ENCODE peak calls at places on chromosomes 13 and 19, in six cellular contexts. A is HCT116, Y is H1, W is K562, Q is HepG2, K is GM12878. I is an unnamed sample.

GRCh38 chr13:107301724-107302374 is 733.9 kb upstream of the ARGLU1 start:
- DNase-seq in A (no peak), Y (no peak), W (no peak), Q (no peak), K (no peak), I (peak)

GRCh38 chr13:72144625-72145024 is 277.6 kb upstream of the DACH1 start:
- DNase-seq in A (no peak), Y (no peak), W (no peak), Q (no peak), K (no peak), I (no peak)

GRCh38 chr19:48872182-48872883 is at the start of gene PPP1R15A:
- DNase-seq in A (peak), Y (peak), W (peak), Q (peak), K (peak), I (peak)

GRCh38 chr19:48632692-48633147 is 4.5 kb downstream of the DBP start:
- DNase-seq in A (no peak), Y (no peak), W (no peak), Q (no peak), K (no peak), I (no peak)

GRCh38 chr13:59413121-59413520 is 750.6 kb downstream of the DIAPH3 start:
- DNase-seq in A (no peak), Y (no peak), W (no peak), Q (no peak), K (peak), I (no peak)

GRCh38 chr13:32811297-32811800 is 204.9 kb upstream of the KL start:
- DNase-seq in A (no peak), Y (no peak), W (no peak), Q (no peak), K (peak), I (no peak)

GRCh38 chr19:52148256-52148655 is 8.5 kb upstream of the ZNF616 start:
- DNase-seq in A (no peak), Y (no peak), W (no peak), Q (no peak), K (no peak), I (no peak)

GRCh38 chr13:20848203-20848602 is 54.3 kb downstream of the XPO4 start:
- DNase-seq in A (no peak), Y (no peak), W (no peak), Q (no peak), K (no peak), I (no peak)

GRCh38 chr19:6273701-6274601 is 5.8 kb downstream of the MLLT1 start:
- DNase-seq in A (no peak), Y (no peak), W (peak), Q (peak), K (no peak), I (no peak)

GRCh38 chr19:55066107-55066709 is 3.3 kb upstream of the RDH13 start:
- DNase-seq in A (no peak), Y (no peak), W (no peak), Q (no peak), K (no peak), I (no peak)

GRCh38 chr13:103941506-103942148 is 875.4 kb upstream of the SLC10A2 start:
- DNase-seq in A (no peak), Y (no peak), W (no peak), Q (no peak), K (no peak), I (no peak)

GRCh38 chr13:106230450-106230849 is 305.0 kb downstream of the EFNB2 start:
- DNase-seq in A (no peak), Y (no peak), W (no peak), Q (no peak), K (no peak), I (no peak)

GRCh38 chr13:90867336-90867683 is 480.2 kb upstream of the MIR17HG start:
- DNase-seq in A (peak), Y (peak), W (peak), Q (peak), K (peak), I (peak)

GRCh38 chr19:14556662-14557188 is 15.1 kb downstream of the NDUFB7 start:
- DNase-seq in A (peak), Y (peak), W (peak), Q (peak), K (no peak), I (peak)

GRCh38 chr13:98273824-98274786 is 97.0 kb upstream of the RNF113B start:
- DNase-seq in A (no peak), Y (no peak), W (no peak), Q (no peak), K (no peak), I (no peak)

GRCh38 chr13:23811366-23812027 is 77.7 kb downstream of the MIPEP start:
- DNase-seq in A (no peak), Y (no peak), W (no peak), Q (no peak), K (no peak), I (no peak)

GRCh38 chr19:14550201-14550754 is 20.9 kb downstream of the TECR start:
- DNase-seq in A (no peak), Y (no peak), W (peak), Q (no peak), K (no peak), I (no peak)

GRCh38 chr13:63449549-63449948 is 2033.9 kb upstream of the PCDH20 start:
- DNase-seq in A (no peak), Y (no peak), W (no peak), Q (no peak), K (no peak), I (no peak)

GRCh38 chr19:7415163-7415856 is 66.6 kb downstream of the ARHGEF18 start:
- DNase-seq in A (no peak), Y (no peak), W (no peak), Q (peak), K (no peak), I (no peak)

GRCh38 chr19:51242881-51243280 is 8.0 kb upstream of the SIGLECL1 start:
- DNase-seq in A (no peak), Y (no peak), W (no peak), Q (no peak), K (no peak), I (no peak)

GRCh38 chr19:20365146-20365545 is 198.1 kb downstream of the ZNF486 start:
- DNase-seq in A (no peak), Y (no peak), W (no peak), Q (no peak), K (no peak), I (no peak)

GRCh38 chr13:23723463-23723862 is 153.3 kb downstream of the TNFRSF19 start:
- DNase-seq in A (no peak), Y (no peak), W (no peak), Q (no peak), K (no peak), I (no peak)

GRCh38 chr13:21986602-21987001 is 315.7 kb downstream of the FGF9 start:
- DNase-seq in A (no peak), Y (no peak), W (no peak), Q (no peak), K (no peak), I (no peak)

GRCh38 chr19:10395003-10395402 is 8.3 kb downstream of the CDC37 start:
- DNase-seq in A (no peak), Y (no peak), W (no peak), Q (no peak), K (no peak), I (no peak)

GRCh38 chr13:45833663-45834062 is 17.9 kb downstream of the SIAH3 start:
- DNase-seq in A (peak), Y (no peak), W (no peak), Q (no peak), K (no peak), I (no peak)

GRCh38 chr19:18020212-18021067 is 12.5 kb downstream of the ARRDC2 start:
- DNase-seq in A (no peak), Y (no peak), W (no peak), Q (peak), K (no peak), I (no peak)

GRCh38 chr13:109233293-109233692 is 553.1 kb downstream of the IRS2 start:
- DNase-seq in A (no peak), Y (no peak), W (no peak), Q (no peak), K (no peak), I (no peak)

GRCh38 chr19:30577551-30578090 is 205.4 kb downstream of the ZNF536 start:
- DNase-seq in A (no peak), Y (no peak), W (no peak), Q (no peak), K (no peak), I (no peak)

GRCh38 chr13:45833242-45833641 is 18.3 kb downstream of the SIAH3 start:
- DNase-seq in A (no peak), Y (no peak), W (no peak), Q (no peak), K (no peak), I (no peak)

GRCh38 chr19:41795031-41795461 is 1.3 kb upstream of the CEACAM3 start:
- DNase-seq in A (peak), Y (peak), W (peak), Q (peak), K (peak), I (peak)

GRCh38 chr19:10228925-10229324 is 2.2 kb downstream of the S1PR2 start:
- DNase-seq in A (no peak), Y (no peak), W (peak), Q (peak), K (no peak), I (no peak)

DNA sequence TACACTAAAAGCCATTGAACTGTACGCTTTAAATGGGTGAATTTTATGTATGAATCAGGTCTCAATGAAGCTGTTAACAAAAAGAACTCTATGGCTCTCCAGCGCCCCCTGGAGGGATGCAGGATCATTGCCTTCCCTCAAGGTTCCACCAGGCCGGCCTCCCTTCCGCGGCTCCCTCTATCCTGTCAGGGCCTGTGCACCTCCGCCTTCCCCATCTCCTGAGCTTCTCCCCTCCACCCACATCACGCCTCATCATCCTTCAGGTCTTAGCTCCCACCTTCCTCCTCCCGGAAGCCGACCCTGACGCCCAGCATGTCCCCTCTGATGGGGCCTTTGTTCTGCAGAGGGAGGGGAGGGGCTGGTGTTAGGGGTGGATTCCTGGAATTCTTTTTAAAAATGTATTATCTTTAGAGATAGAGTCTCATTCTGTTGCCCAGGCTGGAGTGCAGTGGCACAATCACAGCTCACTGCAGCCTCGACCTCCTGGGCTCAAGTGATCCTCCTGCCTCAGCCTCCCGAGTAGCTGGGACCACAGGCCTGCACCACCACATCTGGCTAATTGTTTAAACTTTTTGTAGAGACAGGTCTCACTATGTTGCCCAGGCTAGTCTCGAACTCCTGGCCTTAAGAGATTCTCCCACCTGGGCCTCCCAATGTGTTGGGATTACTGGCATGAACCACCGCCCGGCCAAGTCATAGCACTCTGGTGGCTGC is 27.7 kb downstream of the MEIS3 start:
- DNase-seq in A (peak), Y (peak), W (peak), Q (peak), K (peak), I (peak)
- TF ChIP-seq YY1 in A (no peak), Y (peak), W (no peak), Q (no peak), K (peak), I (no peak)

GRCh38 chr19:39679791-39680168 is 24.1 kb downstream of the LGALS16 start:
- DNase-seq in A (no peak), Y (no peak), W (no peak), Q (no peak), K (no peak), I (no peak)

GRCh38 chr19:39680593-39680992 is 23.7 kb upstream of the LGALS14 start:
- DNase-seq in A (no peak), Y (no peak), W (no peak), Q (no peak), K (no peak), I (no peak)

GRCh38 chr19:39676004-39676403 is 20.3 kb downstream of the LGALS16 start:
- DNase-seq in A (no peak), Y (no peak), W (no peak), Q (no peak), K (peak), I (no peak)

GRCh38 chr19:39679056-39679790 is 23.5 kb downstream of the LGALS16 start:
- DNase-seq in A (no peak), Y (no peak), W (no peak), Q (no peak), K (peak), I (no peak)

GRCh38 chr19:39677931-39678889 is 22.5 kb downstream of the LGALS16 start:
- DNase-seq in A (no peak), Y (no peak), W (no peak), Q (peak), K (no peak), I (no peak)
- H3K4me3 ChIP-seq in A (no peak), Y (no peak), W (no peak), Q (no peak), K (peak), I (no peak)

GRCh38 chr19:46357846-46358583 is 11.1 kb downstream of the PPP5C start:
- DNase-seq in A (no peak), Y (no peak), W (no peak), Q (no peak), K (no peak), I (no peak)
- TF ChIP-seq ZNF274 in A (no peak), Y (no peak), W (no peak), Q (no peak), K (no peak), I (no peak)

DNA sequence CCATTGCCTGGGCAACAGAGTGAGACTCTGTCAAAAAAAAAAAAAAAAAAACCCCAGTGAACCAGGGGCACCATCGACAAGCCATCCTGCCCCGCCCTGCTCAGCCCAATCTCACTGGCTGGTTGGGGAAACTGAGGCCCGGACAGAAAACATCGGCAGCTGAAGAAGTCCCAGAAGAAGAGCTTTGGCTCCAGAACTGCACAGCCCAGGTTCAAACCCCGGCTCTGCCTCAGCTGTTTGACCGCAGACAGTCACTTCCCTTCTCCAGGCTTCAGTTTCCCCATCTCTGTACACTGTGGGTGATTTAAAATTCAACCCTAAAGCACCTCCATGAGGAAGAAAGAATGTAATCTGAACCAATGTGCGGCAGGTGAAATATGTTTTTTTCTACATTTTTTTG is 9.4 kb upstream of the SEMA6B start:
- DNase-seq in A (no peak), Y (no peak), W (no peak), Q (no peak), K (no peak), I (no peak)
- TF ChIP-seq YY1 in A (no peak), Y (no peak), W (no peak), Q (no peak), K (no peak), I (no peak)

GRCh38 chr13:79398915-79399314 is 7.1 kb downstream of the RBM26 start:
- DNase-seq in A (no peak), Y (no peak), W (no peak), Q (no peak), K (no peak), I (no peak)

GRCh38 chr13:79402074-79402635 is 3.9 kb downstream of the RBM26 start:
- DNase-seq in A (no peak), Y (no peak), W (no peak), Q (no peak), K (no peak), I (no peak)

GRCh38 chr13:79402679-79403078 is 3.4 kb downstream of the RBM26 start:
- DNase-seq in A (no peak), Y (no peak), W (no peak), Q (no peak), K (no peak), I (no peak)

GRCh38 chr13:79403113-79403512 is 2.9 kb downstream of the RBM26 start:
- DNase-seq in A (no peak), Y (no peak), W (no peak), Q (no peak), K (no peak), I (no peak)

DNA sequence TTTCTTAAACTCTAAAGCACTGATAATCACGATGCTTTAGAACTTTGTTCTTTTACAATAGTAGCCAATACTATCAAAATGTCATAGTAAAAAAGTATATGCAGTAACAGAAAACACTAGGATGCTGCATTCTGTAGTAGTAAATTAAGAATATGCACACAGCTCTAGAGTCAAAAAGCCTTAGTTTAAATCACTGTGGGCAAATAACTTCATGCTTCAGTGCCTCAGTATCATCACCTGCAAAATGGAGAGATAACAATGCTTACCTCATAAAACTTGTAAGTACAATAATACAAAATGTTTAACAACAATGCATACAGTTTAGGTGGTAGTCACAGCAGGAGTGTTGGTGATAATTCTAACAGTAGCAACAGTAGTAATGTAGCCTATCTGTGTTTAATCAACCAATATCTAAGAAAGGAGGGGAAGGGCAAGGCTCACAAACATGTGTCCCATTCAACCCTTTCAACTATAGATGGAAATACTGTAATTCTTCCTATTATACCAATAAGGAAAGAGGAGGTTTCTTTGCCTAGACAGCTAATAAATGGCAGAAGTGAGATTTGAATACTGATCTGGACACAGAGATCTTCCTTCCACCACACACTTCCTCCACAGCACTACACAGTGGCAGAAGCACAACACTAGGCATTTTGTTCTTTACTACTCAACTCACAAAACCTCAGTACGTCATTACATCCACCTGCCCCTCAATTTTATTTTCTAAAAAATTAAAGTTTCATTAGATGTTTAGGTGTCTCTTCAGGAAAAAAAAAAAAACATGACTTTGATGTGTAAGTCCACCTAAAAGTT is 4.6 kb downstream of the RBM26 start:
- DNase-seq in A (no peak), Y (no peak), W (no peak), Q (no peak), K (no peak), I (no peak)
- H3K4me3 ChIP-seq in A (no peak), Y (no peak), W (no peak), Q (no peak), K (peak), I (no peak)